ENCODE peak calls at places on chromosomes 12 and 14, in eight cellular contexts. O is left ventricle myocardium inferior, P is adipocyte, D is Panc1, V is psoas muscle, R is tibial artery, T is neuronal stem cell, S is tibial nerve. N is an unnamed sample.

GRCh38 chr14:77270361-77271112 is 469 bp downstream of the NGB start:
- DNase-seq in P (no peak), O (no peak), V (no peak), T (no peak), R (no peak), S (no peak), D (no peak), N (peak; percentile 51)

GRCh38 chr14:56112781-56113180 is 5.4 kb upstream of the PELI2 start:
- DNase-seq in O (no peak), T (no peak), S (no peak), R (no peak), P (no peak), V (no peak), D (no peak), N (no peak)

GRCh38 chr14:93033983-93034670 is 81.6 kb downstream of the ITPK1 start:
- DNase-seq in T (no peak), O (no peak), D (no peak), S (no peak), P (no peak), R (no peak), V (no peak), N (peak; percentile 65)

GRCh38 chr14:57502581-57503254 is 9.1 kb upstream of the CCDC198 start:
- DNase-seq in S (no peak), R (no peak), T (no peak), O (peak; percentile 29), P (no peak), D (no peak), V (peak; percentile 9), N (no peak)

GRCh38 chr14:65222434-65222833 is 120.1 kb upstream of the MAX start:
- DNase-seq in P (peak; percentile 73), S (no peak), V (peak; percentile 41), R (no peak), D (no peak), T (no peak), O (peak; percentile 28), N (peak; percentile 84)

GRCh38 chr12:52050116-52050770 is 999 bp upstream of the NR4A1 start:
- DNase-seq in V (peak; percentile 67), R (no peak), T (no peak), D (no peak), P (no peak), O (no peak), S (no peak), N (peak; percentile 68)

GRCh38 chr14:45664668-45665356 is 411.8 kb upstream of the MIS18BP1 start:
- DNase-seq in T (no peak), O (no peak), D (no peak), R (no peak), V (no peak), S (no peak), P (no peak), N (peak; percentile 77)

GRCh38 chr14:95146079-95146771 is 11.1 kb downstream of the DICER1 start:
- DNase-seq in T (no peak), S (no peak), D (no peak), O (no peak), R (no peak), P (no peak), V (no peak), N (no peak)

GRCh38 chr14:54487771-54488170 is 1.0 kb downstream of the GMFB start:
- DNase-seq in D (no peak), V (no peak), T (no peak), P (peak; percentile 68), O (no peak), S (no peak), R (no peak), N (peak; percentile 44)

GRCh38 chr12:88726806-88727722 is 146.8 kb upstream of the KITLG start:
- DNase-seq in R (no peak), S (no peak), O (no peak), V (no peak), D (peak; percentile 2), T (no peak), P (peak; percentile 9), N (no peak)

GRCh38 chr14:40252817-40253447 is 820.7 kb upstream of the FBXO33 start:
- DNase-seq in S (no peak), T (no peak), V (no peak), D (no peak), O (no peak), R (no peak), P (no peak), N (peak; percentile 64)

GRCh38 chr12:26128180-26128579 is 3.3 kb upstream of the BHLHE41 start:
- DNase-seq in V (no peak), O (no peak), R (no peak), P (peak; percentile 68), T (no peak), D (no peak), S (no peak), N (no peak)

GRCh38 chr12:28568083-28568482 is 377.8 kb downstream of the CCDC91 start:
- DNase-seq in T (no peak), D (peak; percentile 30), R (peak; percentile 38), S (no peak), O (no peak), P (peak; percentile 86), V (peak; percentile 33), N (no peak)

GRCh38 chr12:101695698-101696097 is 1.7 kb upstream of the CHPT1 start:
- DNase-seq in V (no peak), T (no peak), D (no peak), P (no peak), S (no peak), R (no peak), O (no peak), N (no peak)

GRCh38 chr12:121278450-121279375 is 17.8 kb downstream of the CAMKK2 start:
- DNase-seq in V (peak; percentile 44), D (no peak), P (no peak), S (no peak), T (no peak), R (no peak), O (peak; percentile 46), N (no peak)

GRCh38 chr12:43789941-43790340 is 16.2 kb downstream of the TWF1 start:
- DNase-seq in O (no peak), V (no peak), S (no peak), R (no peak), T (no peak), P (peak; percentile 24), D (no peak), N (no peak)

GRCh38 chr14:102943979-102944378 is 21.5 kb downstream of the AMN start:
- DNase-seq in T (no peak), S (no peak), R (no peak), D (no peak), O (no peak), P (no peak), V (no peak), N (no peak)
- H3K36me3 ChIP-seq in T (peaks cover 58% of the 10 kb centered on the region), S (peaks cover 95% of the 10 kb centered on the region), R (peaks cover 88% of the 10 kb centered on the region), D (peaks cover 2% of the 10 kb centered on the region), O (peaks cover 93% of the 10 kb centered on the region), P (peaks cover 91% of the 10 kb centered on the region), V (peaks cover 93% of the 10 kb centered on the region), N (peaks cover 17% of the 10 kb centered on the region)

GRCh38 chr12:64243809-64244208 is 21.7 kb upstream of the KICS2 start:
- DNase-seq in T (no peak), O (no peak), S (no peak), D (no peak), R (no peak), P (no peak), V (no peak), N (no peak)
- H3K36me3 ChIP-seq in T (no peaks in the 10 kb centered on the region), O (no peaks in the 10 kb centered on the region), S (no peaks in the 10 kb centered on the region), D (no peaks in the 10 kb centered on the region), R (no peaks in the 10 kb centered on the region), P (no peaks in the 10 kb centered on the region), V (no peaks in the 10 kb centered on the region), N (no peaks in the 10 kb centered on the region)

DNA sequence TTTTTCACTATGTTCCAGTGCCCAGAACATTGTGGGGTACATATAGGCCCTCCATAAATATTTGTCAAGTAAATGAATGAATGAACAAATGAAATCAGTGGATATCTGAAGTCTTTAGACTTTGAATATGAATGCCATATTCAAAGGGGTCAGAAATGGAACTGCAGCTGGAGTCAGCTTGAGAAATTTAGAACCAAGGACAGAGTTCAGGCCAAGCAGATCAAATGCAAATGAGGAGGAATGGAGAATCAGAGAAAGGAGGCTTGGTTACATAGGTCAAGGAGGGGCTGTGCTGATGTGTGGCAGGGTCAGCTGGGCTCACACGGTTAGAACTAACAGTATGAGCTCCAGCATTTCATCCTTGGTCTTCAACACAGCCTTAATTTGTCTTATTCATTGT is 104.0 kb upstream of the SEL1L start:
- DNase-seq in D (no peak), P (no peak), O (no peak), R (no peak), S (no peak), V (no peak), T (no peak), N (no peak)
- H3K36me3 ChIP-seq in D (no peaks in the 10 kb centered on the region), P (no peaks in the 10 kb centered on the region), O (no peaks in the 10 kb centered on the region), R (no peaks in the 10 kb centered on the region), S (no peaks in the 10 kb centered on the region), V (no peaks in the 10 kb centered on the region), T (no peaks in the 10 kb centered on the region), N (no peaks in the 10 kb centered on the region)

DNA sequence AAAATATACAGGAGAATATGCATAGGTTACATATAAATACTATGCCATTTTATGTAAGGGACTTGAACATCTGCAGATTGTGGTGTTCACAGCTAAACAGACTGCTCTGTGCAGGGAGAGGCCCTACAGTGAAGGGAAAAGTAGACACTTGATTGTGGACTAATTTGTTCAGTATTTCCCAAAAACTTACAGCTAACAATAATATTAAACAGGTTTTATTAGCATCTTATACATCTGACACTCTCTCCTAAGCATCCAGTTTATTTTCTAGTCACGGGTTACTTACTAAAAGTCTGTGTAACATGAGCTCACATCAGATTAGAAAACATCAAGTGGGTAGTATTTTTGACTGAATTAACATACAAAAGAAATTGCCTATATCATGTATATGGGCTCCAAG is 53.3 kb upstream of the OR5AU1 start:
- DNase-seq in P (no peak), O (no peak), T (no peak), S (no peak), D (no peak), R (no peak), V (no peak), N (no peak)
- H3K36me3 ChIP-seq in P (peaks cover 97% of the 10 kb centered on the region), O (peaks cover 75% of the 10 kb centered on the region), T (peaks cover 29% of the 10 kb centered on the region), S (peaks cover 80% of the 10 kb centered on the region), D (peaks cover 63% of the 10 kb centered on the region), R (peaks cover 66% of the 10 kb centered on the region), V (peaks cover 82% of the 10 kb centered on the region), N (peaks cover 61% of the 10 kb centered on the region)

DNA sequence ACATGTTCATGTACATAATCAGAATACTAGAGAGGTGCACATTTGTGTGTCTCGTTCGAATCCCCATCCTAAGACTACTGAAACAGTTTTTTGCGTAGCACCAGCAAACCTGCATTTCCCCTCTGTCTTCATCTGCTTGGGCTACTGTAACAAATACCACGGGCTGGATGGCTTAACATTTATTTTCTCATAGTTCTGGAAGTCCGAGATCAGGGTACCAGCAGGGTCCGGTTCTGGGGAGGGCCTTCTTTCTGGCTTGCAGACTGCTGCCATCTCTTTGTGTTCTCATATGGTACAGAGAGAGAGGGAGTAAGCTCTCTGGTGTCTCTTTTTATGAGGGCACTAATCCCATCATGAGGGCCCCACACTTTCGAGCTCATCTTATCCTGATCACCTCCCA is 30.6 kb downstream of the KLC1 start:
- DNase-seq in T (no peak), V (no peak), D (no peak), S (no peak), O (no peak), P (no peak), R (no peak), N (no peak)
- H3K36me3 ChIP-seq in T (peaks cover 41% of the 10 kb centered on the region), V (peaks cover 100% of the 10 kb centered on the region), D (peaks cover 9% of the 10 kb centered on the region), S (peaks cover 97% of the 10 kb centered on the region), O (peaks cover 100% of the 10 kb centered on the region), P (peaks cover 74% of the 10 kb centered on the region), R (peaks cover 81% of the 10 kb centered on the region), N (peaks cover 49% of the 10 kb centered on the region)

GRCh38 chr14:67765192-67765834 is 51.1 kb downstream of the ZFYVE26 start:
- DNase-seq in P (no peak), D (no peak), T (no peak), O (no peak), V (no peak), S (no peak), R (no peak), N (no peak)
- H3K36me3 ChIP-seq in P (peaks cover 96% of the 10 kb centered on the region), D (peaks cover 6% of the 10 kb centered on the region), T (peaks cover 30% of the 10 kb centered on the region), O (peaks cover 96% of the 10 kb centered on the region), V (peaks cover 100% of the 10 kb centered on the region), S (peaks cover 100% of the 10 kb centered on the region), R (peaks cover 65% of the 10 kb centered on the region), N (peaks cover 19% of the 10 kb centered on the region)

N was measured in GM23338.